ENCODE peak calls at places on chromosomes 11 and 22, in six cellular contexts. X is HFF-Myc, Z is transverse colon, T is heart left ventricle, B is ovary, N is fibroblast of lung. G is an unnamed sample.

GRCh38 chr11:47466201-47466600 is 17.3 kb upstream of the RAPSN start:
- DNase-seq in Z (no peak), X (no peak), T (no peak), B (no peak), N (peak), G (no peak)

GRCh38 chr22:41919357-41920224 is 4.7 kb upstream of the SHISA8 start:
- DNase-seq in Z (peak), T (peak), N (peak), B (peak), X (no peak), G (peak)

GRCh38 chr11:610146-610801 is 5.5 kb downstream of the IRF7 start:
- DNase-seq in N (no peak), T (no peak), B (no peak), Z (no peak), X (no peak), G (no peak)

GRCh38 chr11:68946416-68947090 is 34.2 kb downstream of the MRGPRD start:
- DNase-seq in N (peak), T (peak), Z (no peak), B (peak), X (peak), G (no peak)

GRCh38 chr11:26572770-26573402 is 823 bp upstream of the MUC15 start:
- DNase-seq in N (no peak), X (no peak), Z (no peak), B (no peak), T (no peak), G (no peak)

GRCh38 chr11:34206598-34207300 is 101.3 kb downstream of the NAT10 start:
- DNase-seq in X (no peak), N (no peak), T (no peak), Z (no peak), B (peak), G (no peak)

GRCh38 chr11:11279956-11280689 is 72.9 kb downstream of the CSNK2A3 start:
- DNase-seq in Z (no peak), T (no peak), X (no peak), N (peak), B (no peak), G (no peak)

GRCh38 chr11:133926466-133927246 is 30.1 kb downstream of the IGSF9B start:
- DNase-seq in B (no peak), T (peak), Z (no peak), X (no peak), N (no peak), G (no peak)

GRCh38 chr11:108966206-108966605 is 301.3 kb downstream of the DDX10 start:
- DNase-seq in X (no peak), B (no peak), N (peak), Z (no peak), T (no peak), G (no peak)

GRCh38 chr11:112497826-112498225 is 237.2 kb upstream of the PLET1 start:
- DNase-seq in B (no peak), T (no peak), Z (no peak), X (no peak), N (no peak), G (no peak)

GRCh38 chr11:68338041-68338800 is 25.8 kb downstream of the LRP5 start:
- DNase-seq in T (peak), X (no peak), B (no peak), N (peak), Z (no peak), G (no peak)

GRCh38 chr22:30038219-30038618 is 42.0 kb upstream of the HORMAD2 start:
- DNase-seq in T (no peak), Z (no peak), B (no peak), X (peak), N (peak), G (no peak)

GRCh38 chr11:122440783-122441701 is 214.5 kb upstream of the UBASH3B start:
- DNase-seq in B (peak), T (peak), N (peak), Z (peak), X (no peak), G (no peak)

GRCh38 chr22:37496651-37497599 is 10.7 kb upstream of the MFNG start:
- DNase-seq in B (no peak), Z (no peak), N (peak), X (peak), T (no peak), G (no peak)

GRCh38 chr11:72333657-72334056 is 89.7 kb upstream of the PHOX2A start:
- DNase-seq in Z (no peak), X (no peak), T (no peak), B (no peak), N (peak), G (no peak)
- TF ChIP-seq CTCF in Z (no peak), X (no peak), T (no peak), B (no peak), N (no peak), G (no peak)

DNA sequence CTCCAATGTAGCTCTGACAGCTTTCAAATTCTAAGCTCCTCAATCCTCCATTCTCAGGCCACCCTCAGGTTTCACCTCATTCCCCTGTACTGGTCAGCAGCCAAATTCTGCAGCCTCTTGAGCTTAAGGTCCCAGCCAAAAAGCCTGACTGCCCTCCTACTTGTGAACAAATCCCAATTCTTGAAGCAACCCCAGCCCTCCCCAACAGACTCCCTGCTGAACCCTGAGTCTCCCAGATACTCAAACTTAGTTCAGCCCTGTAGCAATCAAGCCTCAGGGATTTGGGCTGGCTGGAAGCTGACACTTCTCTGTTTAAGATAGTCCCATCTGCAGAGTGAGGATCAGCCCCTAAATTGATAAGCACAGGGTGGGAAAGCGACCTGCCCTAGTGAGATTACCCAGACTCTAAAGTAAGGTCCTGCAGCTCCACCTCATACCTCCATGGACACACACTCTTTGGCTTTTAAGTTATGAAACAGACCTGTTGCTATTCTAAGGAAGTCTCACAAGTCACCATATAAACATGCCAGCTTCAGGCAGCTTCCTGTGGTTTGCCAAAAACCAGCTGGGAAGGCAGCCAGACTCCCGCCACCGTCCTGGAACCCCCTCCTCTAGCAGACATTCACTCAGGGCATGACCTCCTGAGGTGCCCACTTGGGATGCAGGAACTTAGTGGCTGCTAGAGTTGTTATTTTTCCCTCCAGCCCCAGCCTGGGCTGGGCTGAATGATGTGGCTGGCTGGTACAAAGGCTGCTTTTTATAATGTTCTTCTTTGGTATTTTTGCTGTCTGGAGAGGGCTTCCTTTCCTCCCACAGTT is 82.5 kb upstream of the PICALM start:
- DNase-seq in X (no peak), T (peak), B (peak), N (peak), Z (no peak), G (no peak)
- TF ChIP-seq CTCF in X (no peak), T (no peak), B (no peak), N (no peak), Z (no peak), G (no peak)

DNA sequence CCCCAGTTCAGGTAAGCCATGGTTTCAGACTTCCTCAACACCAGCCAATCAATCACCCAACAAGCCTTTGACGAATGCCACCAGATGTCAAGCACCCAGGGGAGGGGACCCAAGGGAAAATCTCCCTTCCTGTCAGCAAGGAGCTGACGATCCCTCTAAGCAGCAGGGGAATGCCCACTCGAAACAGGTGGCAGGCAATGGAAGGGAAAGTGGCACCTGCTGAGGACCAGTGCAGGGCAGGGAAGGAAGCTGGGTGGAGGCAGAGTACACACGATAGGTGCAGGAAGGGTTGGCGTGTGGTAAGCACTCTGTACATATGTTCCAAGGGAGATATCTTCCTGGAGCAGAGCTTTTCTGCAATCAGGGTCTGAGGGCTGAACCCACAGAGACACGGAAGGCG is 11.7 kb upstream of the CREB3L1 start:
- DNase-seq in Z (no peak), X (no peak), B (no peak), N (no peak), T (no peak), G (no peak)
- TF ChIP-seq CTCF in Z (no peak), X (no peak), B (no peak), N (no peak), T (no peak), G (peak)

GRCh38 chr11:107683807-107684206 is 28.0 kb downstream of the SLN start:
- DNase-seq in Z (no peak), N (no peak), X (no peak), B (no peak), T (no peak), G (no peak)
- TF ChIP-seq CTCF in Z (peak), N (peak), X (peak), B (no peak), T (no peak), G (no peak)

GRCh38 chr22:35839811-35840739 is 122.4 kb downstream of the APOL5 start:
- DNase-seq in X (peak), Z (peak), N (peak), T (peak), B (peak), G (no peak)

GRCh38 chr22:35835998-35836691 is 118.5 kb downstream of the APOL5 start:
- DNase-seq in B (peak), Z (peak), T (peak), X (peak), N (peak), G (no peak)

GRCh38 chr22:35837328-35837727 is 119.7 kb downstream of the APOL5 start:
- DNase-seq in Z (no peak), N (no peak), X (no peak), T (no peak), B (no peak), G (no peak)

GRCh38 chr22:35841907-35842518 is 124.3 kb downstream of the APOL5 start:
- DNase-seq in Z (no peak), B (no peak), N (no peak), T (no peak), X (no peak), G (no peak)

GRCh38 chr22:35838849-35839646 is 121.4 kb downstream of the APOL5 start:
- DNase-seq in B (peak), X (no peak), Z (peak), N (peak), T (peak), G (no peak)
- TF ChIP-seq CTCF in B (peak), X (peak), Z (peak), N (peak), T (no peak), G (peak)

DNA sequence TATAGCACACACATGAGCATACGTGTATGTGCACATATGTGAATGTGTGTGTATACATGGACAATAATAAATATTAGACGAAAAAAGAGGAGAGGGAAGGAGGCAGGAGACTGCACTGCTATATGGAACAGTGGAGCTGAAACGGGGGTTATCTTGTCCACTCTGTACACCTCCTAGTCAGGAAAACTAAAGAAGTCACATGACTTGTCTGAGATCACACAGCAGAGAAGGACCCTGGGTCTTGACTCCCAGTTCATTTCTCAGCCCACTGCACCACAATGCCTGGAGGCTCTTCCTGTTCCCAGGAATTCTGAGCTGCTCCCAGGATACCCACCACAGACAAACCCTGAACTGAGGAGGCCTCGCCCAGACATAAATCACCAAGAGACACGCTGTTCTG is 349.6 kb downstream of the CTTN start:
- DNase-seq in Z (no peak), N (no peak), B (no peak), X (no peak), T (no peak), G (no peak)
- TF ChIP-seq CTCF in Z (no peak), N (no peak), B (no peak), X (no peak), T (no peak), G (no peak)

GRCh38 chr11:82900277-82901164 is at the start of gene PRCP:
- DNase-seq in Z (peak), B (peak), T (peak), N (peak), X (peak), G (peak)
- TF ChIP-seq CTCF in Z (no peak), B (no peak), T (no peak), N (no peak), X (no peak), G (no peak)